ENCODE peak calls at places on chromosome 4, in six cellular contexts. U is GM23248, Q is GM23338, Z is hepatocyte, J is OCI-LY7, E is astrocyte. A is an unnamed sample.

GRCh38 chr4:119550857-119551532 is 77.6 kb downstream of the PDE5A start:
- DNase-seq in U (peak; percentile 48), Q (peak; percentile 36), Z (no peak), J (no peak), E (peak; percentile 67), A (no peak)

GRCh38 chr4:22356996-22357596 is 158.8 kb downstream of the ADGRA3 start:
- DNase-seq in U (peak; percentile 63), Q (peak; percentile 22), Z (peak; percentile 30), J (no peak), E (peak; percentile 13), A (peak; percentile 46)

GRCh38 chr4:154004859-154005520 is 216.1 kb upstream of the SFRP2 start:
- DNase-seq in U (peak; percentile 92), Q (no peak), Z (peak; percentile 34), J (no peak), E (peak; percentile 58), A (peak; percentile 62)

GRCh38 chr4:68576272-68577100 is at the start of gene UGT2B17:
- DNase-seq in U (no peak), Q (no peak), Z (no peak), J (peak; percentile 1), E (no peak), A (no peak)

GRCh38 chr4:76198411-76199237 is 15.0 kb downstream of the SCARB2 start:
- DNase-seq in U (peak; percentile 87), Q (peak; percentile 34), Z (peak; percentile 88), J (peak; percentile 20), E (peak; percentile 93), A (peak; percentile 93)

GRCh38 chr4:98601719-98602118 is 56.7 kb downstream of the TSPAN5 start:
- DNase-seq in U (peak; percentile 53), Q (no peak), Z (no peak), J (no peak), E (peak; percentile 42), A (no peak)

GRCh38 chr4:64718091-64718490 is 308.8 kb upstream of the TECRL start:
- DNase-seq in U (peak; percentile 3), Q (peak; percentile 45), Z (peak; percentile 50), J (no peak), E (peak; percentile 32), A (no peak)

GRCh38 chr4:109574931-109575804 is 15.1 kb downstream of the MCUB start:
- DNase-seq in U (no peak), Q (no peak), Z (no peak), J (no peak), E (no peak), A (no peak)

GRCh38 chr4:183082053-183082452 is 17.0 kb upstream of the WWC2 start:
- DNase-seq in U (no peak), Q (no peak), Z (no peak), J (no peak), E (no peak), A (no peak)

GRCh38 chr4:176425035-176425434 is 105.3 kb downstream of the SPCS3 start:
- DNase-seq in U (peak; percentile 56), Q (no peak), Z (no peak), J (no peak), E (peak; percentile 78), A (no peak)

GRCh38 chr4:56874918-56875317 is 32.8 kb upstream of the REST start:
- DNase-seq in U (no peak), Q (no peak), Z (no peak), J (no peak), E (no peak), A (no peak)

GRCh38 chr4:115229873-115230272 is 116.5 kb upstream of the NDST4 start:
- DNase-seq in U (no peak), Q (no peak), Z (no peak), J (no peak), E (no peak), A (no peak)

GRCh38 chr4:98970386-98970785 is 25.1 kb upstream of the METAP1 start:
- DNase-seq in U (no peak), Q (peak; percentile 28), Z (no peak), J (no peak), E (no peak), A (no peak)

GRCh38 chr4:4667643-4668081 is 125.8 kb upstream of the STX18 start:
- DNase-seq in U (peak; percentile 36), Q (peak; percentile 89), Z (no peak), J (no peak), E (no peak), A (no peak)

GRCh38 chr4:125705681-125706080 is 390.9 kb downstream of the FAT4 start:
- DNase-seq in U (no peak), Q (no peak), Z (no peak), J (no peak), E (no peak), A (no peak)

GRCh38 chr4:20493761-20494353 is 206.4 kb upstream of the PACRGL start:
- DNase-seq in U (peak; percentile 72), Q (no peak), Z (no peak), J (no peak), E (peak; percentile 39), A (peak; percentile 58)

GRCh38 chr4:26791346-26791745 is 69.3 kb upstream of the STIM2 start:
- DNase-seq in U (no peak), Q (no peak), Z (no peak), J (no peak), E (no peak), A (no peak)

GRCh38 chr4:72314869-72315268 is 254.2 kb downstream of the ADAMTS3 start:
- DNase-seq in U (peak; percentile 92), Q (no peak), Z (peak; percentile 51), J (no peak), E (peak; percentile 75), A (peak; percentile 83)

GRCh38 chr4:158192439-158193158 is 17.7 kb upstream of the TMEM144 start:
- DNase-seq in U (no peak), Q (no peak), Z (no peak), J (no peak), E (no peak), A (no peak)

DNA sequence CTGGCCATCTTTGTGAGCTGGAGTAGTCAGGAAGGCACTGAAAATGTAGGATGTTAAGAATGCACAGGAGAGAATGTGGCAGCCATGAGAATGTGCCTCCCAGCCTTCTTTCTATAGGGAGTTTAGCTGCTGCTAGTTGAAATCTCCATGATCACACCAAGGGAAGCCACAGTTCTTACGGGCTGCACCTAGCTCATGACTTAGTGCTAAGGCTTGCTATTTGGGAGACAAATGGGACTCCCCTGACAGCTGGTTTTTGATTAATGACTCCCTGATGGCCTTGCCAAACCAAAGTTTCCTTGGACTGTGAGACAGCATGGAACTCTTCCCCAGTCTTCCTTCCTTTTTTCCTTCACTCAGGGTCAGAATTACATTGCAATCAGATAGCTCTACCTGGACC is 9.2 kb downstream of the CTSO start:
- DNase-seq in U (no peak), Q (peak; percentile 24), Z (no peak), J (no peak), E (peak; percentile 84), A (peak; percentile 86)
- H3K27ac ChIP-seq in U (no peak overlapping the region), Q (no peak overlapping the region), Z (no peak overlapping the region), J (no peak overlapping the region), E (no peak overlapping the region), A (no peak overlapping the region)

DNA sequence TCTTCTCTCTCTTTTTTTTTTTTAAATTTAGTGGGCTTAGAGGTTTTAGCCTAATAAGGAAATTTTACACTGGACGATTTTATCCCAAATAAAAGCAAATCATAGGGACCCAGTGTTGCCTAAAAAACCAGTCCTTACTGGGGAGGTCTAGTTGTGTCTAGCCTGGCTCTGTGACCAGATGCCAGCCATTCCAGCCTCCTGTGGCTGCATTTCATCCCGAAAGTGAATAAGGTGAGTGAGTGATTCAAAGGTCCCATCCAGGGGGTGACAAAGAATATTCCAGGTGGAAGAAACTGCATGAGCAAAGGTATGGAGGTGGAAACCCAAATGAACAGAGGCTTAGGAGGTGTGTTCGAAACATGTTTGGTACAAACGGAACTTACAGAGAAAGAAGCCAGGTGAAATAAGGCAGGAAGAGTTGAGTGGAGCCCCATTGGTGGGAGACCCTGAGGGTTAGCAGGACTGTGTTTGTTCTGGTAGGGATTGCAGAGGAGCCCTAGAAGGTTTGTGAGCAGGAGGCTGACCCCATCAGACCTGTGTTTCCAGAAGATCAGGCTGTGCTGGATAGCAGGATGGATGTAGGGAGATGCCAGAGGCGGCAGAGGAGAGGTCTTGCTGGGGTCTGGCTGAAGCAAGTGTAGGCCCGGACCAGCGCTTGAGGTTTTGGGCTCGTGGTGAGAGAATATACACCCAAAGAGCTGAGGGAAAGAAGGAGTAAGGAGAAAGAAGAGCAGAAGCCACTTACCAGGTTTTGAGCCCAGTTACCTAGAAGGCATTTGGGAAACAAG is 31.6 kb downstream of the PTTG2 start:
- DNase-seq in U (no peak), Q (peak; percentile 33), Z (no peak), J (no peak), E (no peak), A (no peak)
- H3K79me2 ChIP-seq in U (no peaks in the 10 kb centered on the region), Q (peaks cover 82% of the 10 kb centered on the region), Z (peaks cover 88% of the 10 kb centered on the region), J (peaks cover 98% of the 10 kb centered on the region), E (peaks cover 67% of the 10 kb centered on the region), A (peaks cover 3% of the 10 kb centered on the region)

DNA sequence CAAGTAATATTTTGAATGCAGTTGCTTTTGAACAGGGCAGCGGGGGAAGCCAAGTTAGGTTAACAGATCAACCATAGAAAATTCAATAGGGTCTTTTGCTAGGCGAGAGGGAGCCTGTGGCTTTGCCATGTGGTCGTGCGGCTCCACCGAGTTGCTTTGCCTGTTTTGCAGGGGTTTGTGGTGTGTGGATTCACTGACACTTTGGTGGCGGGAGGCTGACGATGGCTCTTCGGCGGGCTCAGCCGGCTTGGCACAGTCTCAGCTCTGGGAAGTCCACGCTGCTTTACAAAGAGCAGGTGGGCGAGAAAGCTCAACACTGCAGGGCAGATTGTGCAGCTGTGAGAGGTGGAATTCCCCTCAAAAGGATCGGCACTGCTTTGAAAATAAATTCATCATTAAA is 201.6 kb upstream of the LEF1 start:
- DNase-seq in U (no peak), Q (no peak), Z (no peak), J (no peak), E (no peak), A (no peak)
- H3K27ac ChIP-seq in U (no peak overlapping the region), Q (no peak overlapping the region), Z (no peak overlapping the region), J (no peak overlapping the region), E (no peak overlapping the region), A (no peak overlapping the region)

DNA sequence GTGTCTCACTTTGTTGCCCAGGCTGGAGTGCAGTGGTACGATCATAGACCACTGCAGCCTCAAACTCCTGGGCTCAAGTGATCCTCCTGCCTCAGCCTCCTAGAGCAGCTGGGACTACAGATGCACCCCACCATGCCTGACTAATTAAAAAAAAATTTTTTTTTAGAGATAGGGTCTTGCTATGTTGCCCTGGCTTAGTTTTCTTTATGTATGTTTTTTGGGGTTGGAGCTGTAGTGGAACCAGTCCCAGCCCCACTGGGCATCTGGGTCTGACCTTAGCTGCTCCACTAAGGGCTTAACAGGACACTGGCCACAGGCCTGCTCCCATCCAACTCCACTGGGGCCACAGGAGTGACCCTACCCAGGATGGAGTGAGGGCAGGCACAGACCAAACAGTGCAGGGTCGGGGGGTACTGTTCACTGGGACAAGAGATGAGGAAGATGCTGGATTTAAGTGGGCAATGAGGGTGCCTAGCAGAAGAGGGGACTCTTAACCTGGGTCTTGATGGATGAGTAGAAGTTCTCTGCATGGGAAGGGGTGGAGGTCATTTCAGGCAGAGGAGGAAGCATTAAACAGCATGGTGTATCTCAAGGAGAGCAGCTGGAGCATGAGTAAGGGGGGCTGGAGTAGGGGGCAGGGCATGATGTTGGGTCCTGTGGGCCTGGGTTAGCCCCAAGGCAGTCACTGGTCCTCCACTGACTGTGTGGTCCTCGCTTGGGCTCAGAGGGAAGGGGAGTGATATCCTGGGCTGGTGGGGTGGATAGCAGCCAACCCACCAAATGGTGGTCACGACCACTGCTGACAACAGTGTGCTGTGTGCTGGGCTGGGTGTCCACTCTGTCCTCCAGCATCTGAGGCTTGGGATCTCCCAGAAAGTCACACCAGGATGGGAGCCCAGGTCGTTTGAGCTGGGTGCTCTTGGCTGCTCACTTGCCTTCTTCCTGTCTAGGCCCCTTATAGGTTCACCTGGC is 24.1 kb upstream of the ADD1 start:
- DNase-seq in U (no peak), Q (no peak), Z (no peak), J (no peak), E (no peak), A (no peak)
- H3K79me2 ChIP-seq in U (peaks cover 54% of the 10 kb centered on the region), Q (peaks cover 11% of the 10 kb centered on the region), Z (peaks cover 29% of the 10 kb centered on the region), J (no peaks in the 10 kb centered on the region), E (peaks cover 48% of the 10 kb centered on the region), A (peaks cover 5% of the 10 kb centered on the region)